ENCODE peak calls at places on chromosomes 12 and 14, in five cellular contexts. One of them, this sample, is unnamed.

GRCh38 chr12:97404549-97404948 is 58.1 kb upstream of the RMST start:
- DNase-seq in activated T-helper 1 cell treated with anti-CD3 and anti-CD28 coated beads, Interleukin-2, amount 50 U/mL, for 16 hours: no peak
- DNase-seq in left ventricle myocardium inferior: no peak
- DNase-seq in naive B cell: peak; percentile 9
- DNase-seq in left ventricle myocardium superior: no peak
- DNase-seq in this sample: no peak

GRCh38 chr14:71121711-71122110 is 214.5 kb downstream of the PCNX1 start:
- DNase-seq in left ventricle myocardium inferior: no peak
- DNase-seq in left ventricle myocardium superior: no peak
- DNase-seq in activated T-helper 1 cell treated with anti-CD3 and anti-CD28 coated beads, Interleukin-2, amount 50 U/mL, for 16 hours: no peak
- DNase-seq in naive B cell: no peak
- DNase-seq in this sample: no peak

GRCh38 chr12:31773223-31773750 is 44.5 kb upstream of the AMN1 start:
- DNase-seq in left ventricle myocardium superior: no peak
- DNase-seq in left ventricle myocardium inferior: no peak
- DNase-seq in activated T-helper 1 cell treated with anti-CD3 and anti-CD28 coated beads, Interleukin-2, amount 50 U/mL, for 16 hours: no peak
- DNase-seq in naive B cell: no peak
- DNase-seq in this sample: no peak

GRCh38 chr12:14607561-14607960 is 39.9 kb upstream of the PLBD1 start:
- DNase-seq in left ventricle myocardium superior: no peak
- DNase-seq in left ventricle myocardium inferior: no peak
- DNase-seq in activated T-helper 1 cell treated with anti-CD3 and anti-CD28 coated beads, Interleukin-2, amount 50 U/mL, for 16 hours: no peak
- DNase-seq in naive B cell: no peak
- DNase-seq in this sample: no peak

GRCh38 chr12:111841236-111841749 is 735 bp upstream of the MAPKAPK5 start:
- DNase-seq in activated T-helper 1 cell treated with anti-CD3 and anti-CD28 coated beads, Interleukin-2, amount 50 U/mL, for 16 hours: no peak
- DNase-seq in left ventricle myocardium superior: no peak
- DNase-seq in naive B cell: no peak
- DNase-seq in left ventricle myocardium inferior: no peak
- DNase-seq in this sample: no peak

GRCh38 chr12:66500841-66501240 is 178.0 kb downstream of the GRIP1 start:
- DNase-seq in left ventricle myocardium superior: no peak
- DNase-seq in activated T-helper 1 cell treated with anti-CD3 and anti-CD28 coated beads, Interleukin-2, amount 50 U/mL, for 16 hours: no peak
- DNase-seq in naive B cell: no peak
- DNase-seq in left ventricle myocardium inferior: no peak
- DNase-seq in this sample: no peak

GRCh38 chr12:2624543-2625266 is 170.1 kb upstream of the FKBP4 start:
- DNase-seq in naive B cell: no peak
- DNase-seq in left ventricle myocardium superior: no peak
- DNase-seq in left ventricle myocardium inferior: no peak
- DNase-seq in activated T-helper 1 cell treated with anti-CD3 and anti-CD28 coated beads, Interleukin-2, amount 50 U/mL, for 16 hours: no peak
- DNase-seq in this sample: no peak

GRCh38 chr12:102454808-102455760 is 25.3 kb downstream of the IGF1 start:
- DNase-seq in left ventricle myocardium superior: no peak
- DNase-seq in naive B cell: no peak
- DNase-seq in activated T-helper 1 cell treated with anti-CD3 and anti-CD28 coated beads, Interleukin-2, amount 50 U/mL, for 16 hours: no peak
- DNase-seq in left ventricle myocardium inferior: no peak
- DNase-seq in this sample: peak; percentile 47

GRCh38 chr12:113266106-113266895 is 45.0 kb downstream of the TPCN1 start:
- DNase-seq in activated T-helper 1 cell treated with anti-CD3 and anti-CD28 coated beads, Interleukin-2, amount 50 U/mL, for 16 hours: no peak
- DNase-seq in left ventricle myocardium superior: no peak
- DNase-seq in left ventricle myocardium inferior: no peak
- DNase-seq in naive B cell: no peak
- DNase-seq in this sample: no peak

This sample was measured in Right ventricle myocardium superior.